ENCODE peak calls at places on chromosome 3, in five cellular contexts. One of them, this sample, is unnamed.

GRCh38 chr3:159077860-159078259 is 276.0 kb downstream of the MFSD1 start:
- DNase-seq in DMS153: no peak
- DNase-seq in neural progenitor cell: no peak
- DNase-seq in cardiac fibroblast: no peak
- DNase-seq in SJSA1: no peak
- DNase-seq in this sample: peak

GRCh38 chr3:45665101-45665572 is 24.1 kb upstream of the SACM1L start:
- DNase-seq in DMS153: peak
- DNase-seq in neural progenitor cell: peak
- DNase-seq in cardiac fibroblast: peak
- DNase-seq in SJSA1: no peak
- DNase-seq in this sample: no peak

GRCh38 chr3:184592411-184593200 is 31.0 kb downstream of the EPHB3 start:
- DNase-seq in DMS153: no peak
- DNase-seq in neural progenitor cell: peak
- DNase-seq in cardiac fibroblast: peak
- DNase-seq in SJSA1: no peak
- DNase-seq in this sample: no peak

GRCh38 chr3:138284957-138285477 is 44.6 kb downstream of the NME9 start:
- DNase-seq in DMS153: no peak
- DNase-seq in neural progenitor cell: no peak
- DNase-seq in cardiac fibroblast: no peak
- DNase-seq in SJSA1: no peak
- DNase-seq in this sample: no peak

GRCh38 chr3:171155122-171155700 is 128.7 kb upstream of the SLC2A2 start:
- DNase-seq in DMS153: no peak
- DNase-seq in neural progenitor cell: no peak
- DNase-seq in cardiac fibroblast: no peak
- DNase-seq in SJSA1: no peak
- DNase-seq in this sample: no peak

GRCh38 chr3:72446406-72447058 is 401.7 kb downstream of the SHQ1 start:
- DNase-seq in DMS153: no peak
- DNase-seq in neural progenitor cell: no peak
- DNase-seq in cardiac fibroblast: peak
- DNase-seq in SJSA1: no peak
- DNase-seq in this sample: peak

GRCh38 chr3:124758851-124759635 is 28.8 kb downstream of the UMPS start:
- DNase-seq in DMS153: no peak
- DNase-seq in neural progenitor cell: no peak
- DNase-seq in cardiac fibroblast: no peak
- DNase-seq in SJSA1: no peak
- DNase-seq in this sample: no peak

GRCh38 chr3:54882114-54882833 is 45.6 kb downstream of the LRTM1 start:
- DNase-seq in DMS153: no peak
- DNase-seq in neural progenitor cell: no peak
- DNase-seq in cardiac fibroblast: peak
- DNase-seq in SJSA1: no peak
- DNase-seq in this sample: peak

GRCh38 chr3:144341461-144341860 is 369.8 kb downstream of the DIPK2A start:
- DNase-seq in DMS153: no peak
- DNase-seq in neural progenitor cell: no peak
- DNase-seq in cardiac fibroblast: no peak
- DNase-seq in SJSA1: no peak
- DNase-seq in this sample: no peak

GRCh38 chr3:56339671-56340070 is 128.6 kb downstream of the ERC2 start:
- DNase-seq in DMS153: no peak
- DNase-seq in neural progenitor cell: no peak
- DNase-seq in cardiac fibroblast: no peak
- DNase-seq in SJSA1: no peak
- DNase-seq in this sample: no peak

GRCh38 chr3:46080124-46080991 is 53.1 kb upstream of the XCR1 start:
- DNase-seq in DMS153: no peak
- DNase-seq in neural progenitor cell: no peak
- DNase-seq in cardiac fibroblast: no peak
- DNase-seq in SJSA1: no peak
- DNase-seq in this sample: no peak

GRCh38 chr3:98326945-98327344 is 26.7 kb upstream of the OR5K4 start:
- DNase-seq in DMS153: no peak
- DNase-seq in neural progenitor cell: no peak
- DNase-seq in cardiac fibroblast: no peak
- DNase-seq in SJSA1: no peak
- DNase-seq in this sample: no peak

GRCh38 chr3:172341482-172342059 is 106.7 kb downstream of the GHSR start:
- DNase-seq in DMS153: peak
- DNase-seq in neural progenitor cell: peak
- DNase-seq in cardiac fibroblast: peak
- DNase-seq in SJSA1: no peak
- DNase-seq in this sample: peak

GRCh38 chr3:41265823-41266273 is 66.5 kb downstream of the CTNNB1 start:
- DNase-seq in DMS153: no peak
- DNase-seq in neural progenitor cell: no peak
- DNase-seq in cardiac fibroblast: peak
- DNase-seq in SJSA1: peak
- DNase-seq in this sample: peak

GRCh38 chr3:181326637-181327223 is 337.2 kb upstream of the DNAJC19 start:
- DNase-seq in DMS153: peak
- DNase-seq in neural progenitor cell: peak
- DNase-seq in cardiac fibroblast: peak
- DNase-seq in SJSA1: no peak
- DNase-seq in this sample: no peak

GRCh38 chr3:197503652-197504051 is 52.1 kb downstream of the BDH1 start:
- DNase-seq in DMS153: no peak
- DNase-seq in neural progenitor cell: no peak
- DNase-seq in cardiac fibroblast: no peak
- DNase-seq in SJSA1: no peak
- DNase-seq in this sample: no peak

GRCh38 chr3:117610156-117610555 is 900.6 kb downstream of the TUSC7 start:
- DNase-seq in DMS153: no peak
- DNase-seq in neural progenitor cell: no peak
- DNase-seq in cardiac fibroblast: no peak
- DNase-seq in SJSA1: no peak
- DNase-seq in this sample: no peak

GRCh38 chr3:43161684-43162512 is 56.0 kb upstream of the POMGNT2 start:
- DNase-seq in DMS153: no peak
- DNase-seq in neural progenitor cell: peak
- DNase-seq in cardiac fibroblast: peak
- DNase-seq in SJSA1: no peak
- DNase-seq in this sample: no peak

GRCh38 chr3:87625911-87626310 is 349.5 kb upstream of the POU1F1 start:
- DNase-seq in DMS153: no peak
- DNase-seq in neural progenitor cell: no peak
- DNase-seq in cardiac fibroblast: no peak
- DNase-seq in SJSA1: no peak
- DNase-seq in this sample: no peak

GRCh38 chr3:97793415-97794019 is 28.3 kb upstream of the CRYBG3 start:
- DNase-seq in DMS153: peak
- DNase-seq in neural progenitor cell: peak
- DNase-seq in cardiac fibroblast: peak
- DNase-seq in SJSA1: no peak
- DNase-seq in this sample: no peak

GRCh38 chr3:102745881-102746280 is 311.1 kb downstream of the ZPLD1 start:
- DNase-seq in DMS153: no peak
- DNase-seq in neural progenitor cell: no peak
- DNase-seq in cardiac fibroblast: no peak
- DNase-seq in SJSA1: no peak
- DNase-seq in this sample: peak

GRCh38 chr3:149174901-149175300 is 45.5 kb downstream of the HPS3 start:
- DNase-seq in DMS153: no peak
- DNase-seq in neural progenitor cell: peak
- DNase-seq in cardiac fibroblast: no peak
- DNase-seq in SJSA1: no peak
- DNase-seq in this sample: no peak

GRCh38 chr3:142315083-142315482 is 89.7 kb upstream of the GK5 start:
- DNase-seq in DMS153: no peak
- DNase-seq in neural progenitor cell: no peak
- DNase-seq in cardiac fibroblast: peak
- DNase-seq in SJSA1: peak
- DNase-seq in this sample: peak

GRCh38 chr3:53044371-53045106 is 1.3 kb downstream of the SFMBT1 start:
- DNase-seq in DMS153: no peak
- DNase-seq in neural progenitor cell: no peak
- DNase-seq in cardiac fibroblast: peak
- DNase-seq in SJSA1: no peak
- DNase-seq in this sample: peak

GRCh38 chr3:183327343-183327742 is 74.3 kb downstream of the B3GNT5 start:
- DNase-seq in DMS153: no peak
- DNase-seq in neural progenitor cell: no peak
- DNase-seq in cardiac fibroblast: no peak
- DNase-seq in SJSA1: no peak
- DNase-seq in this sample: no peak

GRCh38 chr3:8655387-8655835 is 10.8 kb upstream of the SSUH2 start:
- DNase-seq in DMS153: no peak
- DNase-seq in neural progenitor cell: no peak
- DNase-seq in cardiac fibroblast: no peak
- DNase-seq in SJSA1: no peak
- DNase-seq in this sample: no peak

GRCh38 chr3:127951276-127951675 is 36.2 kb downstream of the KBTBD12 start:
- DNase-seq in DMS153: no peak
- DNase-seq in neural progenitor cell: no peak
- DNase-seq in cardiac fibroblast: peak
- DNase-seq in SJSA1: no peak
- DNase-seq in this sample: peak

GRCh38 chr3:127074900-127075360 is 92.0 kb downstream of the PLXNA1 start:
- DNase-seq in DMS153: peak
- DNase-seq in neural progenitor cell: peak
- DNase-seq in cardiac fibroblast: peak
- DNase-seq in SJSA1: no peak
- DNase-seq in this sample: peak

GRCh38 chr3:12892840-12893189 is 51.5 kb upstream of the RPL32 start:
- DNase-seq in DMS153: no peak
- DNase-seq in neural progenitor cell: no peak
- DNase-seq in cardiac fibroblast: no peak
- DNase-seq in SJSA1: no peak
- DNase-seq in this sample: no peak

GRCh38 chr3:45599424-45599886 is 4.9 kb downstream of the LIMD1 start:
- DNase-seq in DMS153: no peak
- DNase-seq in neural progenitor cell: no peak
- DNase-seq in cardiac fibroblast: no peak
- DNase-seq in SJSA1: no peak
- DNase-seq in this sample: no peak

GRCh38 chr3:142228964-142229363 is 3.6 kb upstream of the GK5 start:
- DNase-seq in DMS153: no peak
- DNase-seq in neural progenitor cell: no peak
- DNase-seq in cardiac fibroblast: no peak
- DNase-seq in SJSA1: no peak
- DNase-seq in this sample: no peak

GRCh38 chr3:193732391-193732790 is 139.4 kb downstream of the OPA1 start:
- DNase-seq in DMS153: no peak
- DNase-seq in neural progenitor cell: no peak
- DNase-seq in cardiac fibroblast: peak
- DNase-seq in SJSA1: peak
- DNase-seq in this sample: no peak

GRCh38 chr3:187833799-187834578 is 88.7 kb upstream of the BCL6 start:
- DNase-seq in DMS153: no peak
- DNase-seq in neural progenitor cell: no peak
- DNase-seq in cardiac fibroblast: no peak
- DNase-seq in SJSA1: no peak
- DNase-seq in this sample: no peak

GRCh38 chr3:119664850-119665379 is 4.5 kb upstream of the POPDC2 start:
- DNase-seq in DMS153: no peak
- DNase-seq in neural progenitor cell: no peak
- DNase-seq in cardiac fibroblast: peak
- DNase-seq in SJSA1: no peak
- DNase-seq in this sample: peak

GRCh38 chr3:122795674-122795969 is 753 bp downstream of the SLC49A4 start:
- DNase-seq in DMS153: no peak
- DNase-seq in neural progenitor cell: no peak
- DNase-seq in cardiac fibroblast: peak
- DNase-seq in SJSA1: no peak
- DNase-seq in this sample: no peak